ENCODE peak calls at places on chromosomes 2 and 18, in four cellular contexts. P is IMR-90, A is neural progenitor cell, T is SJSA1. S is an unnamed sample.

GRCh38 chr18:62493033-62493862 is 29.6 kb upstream of the ZCCHC2 start:
- DNase-seq in P (no peak), A (no peak), T (no peak), S (no peak)

GRCh38 chr2:23425886-23426283 is 40.9 kb downstream of the KLHL29 start:
- DNase-seq in P (peak), A (no peak), T (no peak), S (no peak)

GRCh38 chr2:75800456-75800855 is 89.7 kb upstream of the GCFC2 start:
- DNase-seq in P (no peak), A (no peak), T (no peak), S (no peak)

GRCh38 chr2:223041527-223042109 is 10.4 kb upstream of the KCNE4 start:
- DNase-seq in P (peak), A (no peak), T (peak), S (no peak)

GRCh38 chr18:45059695-45060094 is 379.0 kb downstream of the SETBP1 start:
- DNase-seq in P (peak), A (no peak), T (peak), S (no peak)

GRCh38 chr2:156110890-156111289 is 221.6 kb downstream of the NR4A2 start:
- DNase-seq in P (no peak), A (peak), T (no peak), S (no peak)

GRCh38 chr2:160076239-160076638 is 13.8 kb upstream of the PLA2R1 start:
- DNase-seq in P (no peak), A (no peak), T (no peak), S (no peak)

GRCh38 chr2:164692958-164693357 is 71.7 kb upstream of the GRB14 start:
- DNase-seq in P (no peak), A (no peak), T (no peak), S (no peak)

GRCh38 chr18:79581406-79581805 is 98.2 kb upstream of the CTDP1 start:
- DNase-seq in P (no peak), A (no peak), T (no peak), S (no peak)

GRCh38 chr2:60550151-60550983 is 3.1 kb downstream of the BCL11A start:
- DNase-seq in P (peak), A (peak), T (peak), S (peak)

GRCh38 chr2:164839914-164840457 is 1.6 kb downstream of the COBLL1 start:
- DNase-seq in P (peak), A (no peak), T (peak), S (no peak)

GRCh38 chr18:56789004-56789888 is 138.1 kb downstream of the WDR7 start:
- DNase-seq in P (peak), A (peak), T (peak), S (peak)

DNA sequence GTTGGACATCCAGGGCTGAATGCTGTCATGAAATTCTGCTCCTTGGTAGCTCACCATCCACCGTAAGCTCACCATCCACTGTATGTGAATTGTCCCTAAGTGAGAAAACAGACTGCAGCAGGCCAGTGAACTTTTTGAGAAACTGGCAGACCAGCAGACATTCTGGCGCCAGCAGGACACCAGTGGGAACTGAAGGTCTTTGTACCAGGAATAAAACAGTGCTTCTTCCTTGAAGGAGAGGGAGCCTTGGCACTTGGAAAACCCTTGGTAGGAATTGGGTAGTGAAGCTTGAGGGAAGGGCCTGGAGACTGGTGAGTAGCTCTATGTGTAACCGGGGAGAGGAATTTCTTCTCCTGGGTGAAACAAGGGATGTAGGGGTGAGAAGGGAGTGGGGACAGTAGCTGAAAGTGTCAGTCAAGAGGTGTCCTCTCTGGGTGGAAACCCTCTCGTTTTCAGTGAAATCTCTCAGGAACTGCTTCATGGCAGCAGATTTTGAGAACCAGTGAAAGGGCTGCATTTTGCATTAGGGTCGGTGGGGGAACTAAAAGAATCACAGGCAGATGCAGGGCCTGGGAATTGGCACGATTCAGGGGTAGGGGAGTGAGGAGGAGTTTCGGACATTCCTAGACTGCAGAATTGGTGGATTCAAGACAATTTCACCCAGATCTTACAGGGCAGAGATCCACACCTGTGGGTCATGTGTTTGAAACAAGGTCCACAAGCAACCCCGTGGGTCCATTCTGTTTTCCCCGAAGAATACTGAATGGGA is 131.4 kb upstream of the DLX2 start:
- DNase-seq in P (no peak), A (no peak), T (no peak), S (no peak)
- H3K27ac ChIP-seq in P (no peak), A (no peak), T (no peak), S (no peak)

GRCh38 chr2:63845866-63846265 is 4.2 kb downstream of the UGP2 start:
- DNase-seq in P (no peak), A (peak), T (no peak), S (no peak)
- H3K4me3 ChIP-seq in P (no peak), A (no peak), T (no peak), S (peak)

GRCh38 chr2:127162261-127163089 is 55.5 kb upstream of the BIN1 start:
- DNase-seq in P (no peak), A (no peak), T (no peak), S (no peak)
- H3K27ac ChIP-seq in P (no peak), A (no peak), T (no peak), S (no peak)

DNA sequence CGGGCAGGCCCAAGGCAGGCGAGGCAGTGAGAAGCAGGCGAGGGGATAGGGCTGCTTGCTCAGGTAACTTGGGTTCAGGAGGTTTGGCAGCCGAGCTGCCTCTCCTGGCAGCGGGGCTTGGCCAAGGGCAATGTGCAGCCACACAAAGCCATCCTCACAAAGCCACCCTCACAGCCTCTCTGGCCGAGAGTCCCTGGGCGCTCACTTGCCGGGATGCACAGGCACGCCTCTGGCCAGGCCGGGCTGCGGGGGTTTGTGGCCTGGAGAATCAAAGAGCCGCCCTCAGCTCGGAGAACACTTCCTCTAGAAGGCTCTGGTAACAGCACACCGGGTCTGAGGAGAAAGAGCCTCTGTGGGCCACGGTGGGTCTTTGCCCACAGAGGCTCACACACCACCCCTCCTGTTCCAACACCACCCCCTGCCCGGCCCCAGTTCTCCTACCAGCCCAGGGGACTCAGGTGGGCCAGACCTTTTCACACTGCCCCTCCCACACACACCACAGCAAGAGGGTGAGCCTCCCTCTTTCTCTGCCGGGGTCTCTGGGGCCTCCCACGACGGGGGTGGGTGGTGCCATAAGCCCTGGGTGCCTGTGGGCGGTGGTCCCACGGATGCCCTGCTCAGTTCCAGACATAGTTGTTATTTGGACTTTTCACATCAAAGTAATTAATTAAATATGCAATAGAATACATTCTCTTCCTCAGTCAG is 186.9 kb downstream of the ZFP36L2 start:
- DNase-seq in P (no peak), A (no peak), T (no peak), S (no peak)
- H3K4me3 ChIP-seq in P (no peak), A (no peak), T (no peak), S (no peak)